ENCODE peak calls at places on chromosomes 7 and 10, in nine cellular contexts. One of them, this sample, is unnamed.

GRCh38 chr7:75650062-75650461 is 88.7 kb downstream of the HIP1 start:
- DNase-seq in NT2/D1: no peak
- DNase-seq in stimulated activated CD4-positive, alpha-beta T cell treated with anti-CD3 and anti-CD28 coated beads, Interleukin-12 subunit alpha, Interleukin-12 subunit beta, amount 100 ng/mL, for 48 hours: no peak
- DNase-seq in sigmoid colon: no peak
- DNase-seq in T-cell: no peak
- DNase-seq in D721Med: no peak
- DNase-seq in cardiac fibroblast: no peak
- DNase-seq in HCEC 1CT: no peak
- DNase-seq in Right ventricle myocardium superior: peak
- DNase-seq in this sample: no peak

GRCh38 chr7:105854516-105854915 is 21.9 kb downstream of the ATXN7L1 start:
- DNase-seq in sigmoid colon: no peak
- DNase-seq in NT2/D1: no peak
- DNase-seq in Right ventricle myocardium superior: no peak
- DNase-seq in stimulated activated CD4-positive, alpha-beta T cell treated with anti-CD3 and anti-CD28 coated beads, Interleukin-12 subunit alpha, Interleukin-12 subunit beta, amount 100 ng/mL, for 48 hours: no peak
- DNase-seq in T-cell: no peak
- DNase-seq in cardiac fibroblast: no peak
- DNase-seq in D721Med: no peak
- DNase-seq in HCEC 1CT: no peak
- DNase-seq in this sample: no peak

GRCh38 chr7:102321351-102322201 is 34.7 kb downstream of the SPDYE6 start:
- DNase-seq in stimulated activated CD4-positive, alpha-beta T cell treated with anti-CD3 and anti-CD28 coated beads, Interleukin-12 subunit alpha, Interleukin-12 subunit beta, amount 100 ng/mL, for 48 hours: no peak
- DNase-seq in cardiac fibroblast: peak
- DNase-seq in sigmoid colon: no peak
- DNase-seq in Right ventricle myocardium superior: no peak
- DNase-seq in T-cell: no peak
- DNase-seq in HCEC 1CT: no peak
- DNase-seq in NT2/D1: no peak
- DNase-seq in D721Med: peak
- DNase-seq in this sample: no peak

GRCh38 chr7:55177589-55178261 is 158.9 kb downstream of the EGFR start:
- DNase-seq in Right ventricle myocardium superior: peak
- DNase-seq in stimulated activated CD4-positive, alpha-beta T cell treated with anti-CD3 and anti-CD28 coated beads, Interleukin-12 subunit alpha, Interleukin-12 subunit beta, amount 100 ng/mL, for 48 hours: no peak
- DNase-seq in D721Med: no peak
- DNase-seq in T-cell: no peak
- DNase-seq in sigmoid colon: no peak
- DNase-seq in NT2/D1: no peak
- DNase-seq in HCEC 1CT: no peak
- DNase-seq in cardiac fibroblast: no peak
- DNase-seq in this sample: no peak

GRCh38 chr10:25177754-25178135 is 2.9 kb downstream of the GPR158 start:
- DNase-seq in cardiac fibroblast: no peak
- DNase-seq in sigmoid colon: no peak
- DNase-seq in NT2/D1: no peak
- DNase-seq in D721Med: no peak
- DNase-seq in HCEC 1CT: no peak
- DNase-seq in Right ventricle myocardium superior: no peak
- DNase-seq in T-cell: no peak
- DNase-seq in stimulated activated CD4-positive, alpha-beta T cell treated with anti-CD3 and anti-CD28 coated beads, Interleukin-12 subunit alpha, Interleukin-12 subunit beta, amount 100 ng/mL, for 48 hours: no peak
- DNase-seq in this sample: no peak

GRCh38 chr7:115359919-115360318 is 438.0 kb downstream of the MDFIC start:
- DNase-seq in HCEC 1CT: no peak
- DNase-seq in cardiac fibroblast: no peak
- DNase-seq in sigmoid colon: no peak
- DNase-seq in stimulated activated CD4-positive, alpha-beta T cell treated with anti-CD3 and anti-CD28 coated beads, Interleukin-12 subunit alpha, Interleukin-12 subunit beta, amount 100 ng/mL, for 48 hours: no peak
- DNase-seq in NT2/D1: no peak
- DNase-seq in D721Med: no peak
- DNase-seq in Right ventricle myocardium superior: no peak
- DNase-seq in T-cell: no peak
- DNase-seq in this sample: no peak

GRCh38 chr10:28973309-28973972 is 296.1 kb downstream of the BAMBI start:
- DNase-seq in sigmoid colon: no peak
- DNase-seq in stimulated activated CD4-positive, alpha-beta T cell treated with anti-CD3 and anti-CD28 coated beads, Interleukin-12 subunit alpha, Interleukin-12 subunit beta, amount 100 ng/mL, for 48 hours: no peak
- DNase-seq in cardiac fibroblast: no peak
- DNase-seq in HCEC 1CT: no peak
- DNase-seq in D721Med: no peak
- DNase-seq in NT2/D1: no peak
- DNase-seq in Right ventricle myocardium superior: no peak
- DNase-seq in T-cell: no peak
- DNase-seq in this sample: no peak

GRCh38 chr10:7275761-7276440 is 134.9 kb downstream of the SFMBT2 start:
- DNase-seq in sigmoid colon: no peak
- DNase-seq in Right ventricle myocardium superior: peak
- DNase-seq in HCEC 1CT: no peak
- DNase-seq in D721Med: no peak
- DNase-seq in cardiac fibroblast: no peak
- DNase-seq in T-cell: no peak
- DNase-seq in NT2/D1: no peak
- DNase-seq in stimulated activated CD4-positive, alpha-beta T cell treated with anti-CD3 and anti-CD28 coated beads, Interleukin-12 subunit alpha, Interleukin-12 subunit beta, amount 100 ng/mL, for 48 hours: no peak
- DNase-seq in this sample: no peak

GRCh38 chr7:101210143-101210542 is 7.2 kb downstream of the PLOD3 start:
- DNase-seq in T-cell: no peak
- DNase-seq in HCEC 1CT: no peak
- DNase-seq in NT2/D1: no peak
- DNase-seq in stimulated activated CD4-positive, alpha-beta T cell treated with anti-CD3 and anti-CD28 coated beads, Interleukin-12 subunit alpha, Interleukin-12 subunit beta, amount 100 ng/mL, for 48 hours: no peak
- DNase-seq in sigmoid colon: no peak
- DNase-seq in D721Med: no peak
- DNase-seq in cardiac fibroblast: no peak
- DNase-seq in Right ventricle myocardium superior: no peak
- DNase-seq in this sample: no peak

GRCh38 chr10:5889624-5890518 is at the start of the genes ANKRD16 and FBH1:
- DNase-seq in Right ventricle myocardium superior: peak
- DNase-seq in NT2/D1: peak
- DNase-seq in sigmoid colon: peak
- DNase-seq in cardiac fibroblast: peak
- DNase-seq in T-cell: peak
- DNase-seq in D721Med: peak
- DNase-seq in stimulated activated CD4-positive, alpha-beta T cell treated with anti-CD3 and anti-CD28 coated beads, Interleukin-12 subunit alpha, Interleukin-12 subunit beta, amount 100 ng/mL, for 48 hours: peak
- DNase-seq in HCEC 1CT: peak
- DNase-seq in this sample: peak

GRCh38 chr7:135976312-135977019 is 693 bp downstream of the MTPN start:
- DNase-seq in T-cell: no peak
- DNase-seq in D721Med: no peak
- DNase-seq in Right ventricle myocardium superior: no peak
- DNase-seq in NT2/D1: no peak
- DNase-seq in stimulated activated CD4-positive, alpha-beta T cell treated with anti-CD3 and anti-CD28 coated beads, Interleukin-12 subunit alpha, Interleukin-12 subunit beta, amount 100 ng/mL, for 48 hours: no peak
- DNase-seq in sigmoid colon: no peak
- DNase-seq in HCEC 1CT: no peak
- DNase-seq in cardiac fibroblast: no peak
- DNase-seq in this sample: peak

GRCh38 chr7:45919947-45920542 is 1.0 kb downstream of the IGFBP3 start:
- DNase-seq in D721Med: no peak
- DNase-seq in HCEC 1CT: no peak
- DNase-seq in sigmoid colon: no peak
- DNase-seq in T-cell: no peak
- DNase-seq in stimulated activated CD4-positive, alpha-beta T cell treated with anti-CD3 and anti-CD28 coated beads, Interleukin-12 subunit alpha, Interleukin-12 subunit beta, amount 100 ng/mL, for 48 hours: no peak
- DNase-seq in NT2/D1: no peak
- DNase-seq in Right ventricle myocardium superior: no peak
- DNase-seq in cardiac fibroblast: peak
- DNase-seq in this sample: no peak

This sample was measured in stimulated activated naive B cell treated with anti-CD40 and anti-IgM and Interleukin-4, amounts not matched to agents 10 μg/mL and 1 μg/mL and 100 μg/mL, for 72 hours.